ENCODE peak calls at places on chromosomes 1 and 21, in nine cellular contexts. W is ovary, B is mammary epithelial cell, L is left ventricle myocardium inferior, U is thoracic aorta, T is prostate gland, X is heart right ventricle, V is cardiac muscle cell, M is uterus. C is an unnamed sample.

GRCh38 chr21:33383056-33383888 is 19.9 kb upstream of the IFNGR2 start:
- DNase-seq in W (peak; percentile 74), B (peak; percentile 99), L (peak; percentile 60), U (no peak), T (peak; percentile 38), X (no peak), V (peak; percentile 6), M (peak; percentile 44), C (no peak)

GRCh38 chr1:19164274-19165015 is 45.6 kb downstream of the UBR4 start:
- DNase-seq in W (no peak), B (peak; percentile 13), L (no peak), U (no peak), T (no peak), X (no peak), V (no peak), M (no peak), C (no peak)

GRCh38 chr1:151583796-151584195 is 28.1 kb upstream of the SNX27 start:
- DNase-seq in W (no peak), B (no peak), L (no peak), U (no peak), T (no peak), X (no peak), V (no peak), M (no peak), C (no peak)

GRCh38 chr21:32070693-32071330 is 198.0 kb downstream of the HUNK start:
- DNase-seq in W (no peak), B (no peak), L (no peak), U (no peak), T (no peak), X (no peak), V (no peak), M (no peak), C (no peak)

GRCh38 chr1:147627435-147628110 is 42.8 kb downstream of the ACP6 start:
- DNase-seq in W (peak; percentile 59), B (peak; percentile 6), L (peak; percentile 35), U (no peak), T (peak; percentile 22), X (peak; percentile 41), V (peak; percentile 62), M (peak; percentile 43), C (peak; percentile 31)

GRCh38 chr1:37930246-37931142 is 16.4 kb downstream of the INPP5B start:
- DNase-seq in W (no peak), B (peak; percentile 27), L (peak; percentile 34), U (no peak), T (peak; percentile 23), X (no peak), V (peak; percentile 63), M (no peak), C (no peak)

GRCh38 chr1:23756676-23757075 is 13.4 kb downstream of the ELOA start:
- DNase-seq in W (no peak), B (peak; percentile 55), L (no peak), U (no peak), T (no peak), X (no peak), V (no peak), M (no peak), C (no peak)

GRCh38 chr1:31639543-31639942 is 5.1 kb downstream of the PEF1 start:
- DNase-seq in W (no peak), B (peak; percentile 76), L (no peak), U (no peak), T (no peak), X (no peak), V (no peak), M (no peak), C (no peak)

GRCh38 chr1:163357378-163357777 is 35.6 kb downstream of the NUF2 start:
- DNase-seq in W (no peak), B (no peak), L (no peak), U (no peak), T (no peak), X (no peak), V (peak; percentile 15), M (no peak), C (no peak)

GRCh38 chr1:145926706-145927072 is 595 bp downstream of the RBM8A start:
- DNase-seq in W (no peak), B (no peak), L (no peak), U (no peak), T (no peak), X (no peak), V (no peak), M (no peak), C (no peak)

GRCh38 chr1:107499139-107499744 is 358.4 kb downstream of the NTNG1 start:
- DNase-seq in W (no peak), B (no peak), L (no peak), U (no peak), T (no peak), X (no peak), V (no peak), M (no peak), C (no peak)

GRCh38 chr1:10943991-10944730 is 68.3 kb upstream of the TARDBP start:
- DNase-seq in W (no peak), B (no peak), L (no peak), U (no peak), T (peak; percentile 44), X (no peak), V (no peak), M (peak; percentile 22), C (no peak)

GRCh38 chr1:7972285-7972684 is 10.8 kb downstream of the PARK7 start:
- DNase-seq in W (no peak), B (no peak), L (no peak), U (no peak), T (no peak), X (no peak), V (no peak), M (no peak), C (no peak)

GRCh38 chr1:109089242-109090015 is 1.1 kb upstream of the TMEM167B start:
- DNase-seq in W (peak; percentile 55), B (peak; percentile 34), L (peak; percentile 58), U (no peak), T (peak; percentile 36), X (peak; percentile 64), V (peak; percentile 37), M (no peak), C (no peak)

GRCh38 chr1:58724483-58724882 is 24.6 kb upstream of the MYSM1 start:
- DNase-seq in W (no peak), B (no peak), L (no peak), U (no peak), T (no peak), X (no peak), V (no peak), M (no peak), C (no peak)

GRCh38 chr1:58722967-58723366 is 23.1 kb upstream of the MYSM1 start:
- DNase-seq in W (no peak), B (no peak), L (no peak), U (no peak), T (no peak), X (no peak), V (no peak), M (no peak), C (no peak)

GRCh38 chr1:58726581-58726980 is 26.7 kb upstream of the MYSM1 start:
- DNase-seq in W (no peak), B (no peak), L (no peak), U (no peak), T (no peak), X (no peak), V (no peak), M (no peak), C (no peak)

GRCh38 chr1:58732087-58732486 is 32.2 kb upstream of the MYSM1 start:
- DNase-seq in W (no peak), B (no peak), L (no peak), U (no peak), T (peak; percentile 31), X (no peak), V (no peak), M (no peak), C (no peak)

GRCh38 chr1:58727363-58727762 is 27.5 kb upstream of the MYSM1 start:
- DNase-seq in W (no peak), B (peak; percentile 98), L (no peak), U (no peak), T (peak; percentile 30), X (no peak), V (no peak), M (no peak), C (no peak)
- H3K4me1 ChIP-seq in W (peaks cover under 1% of the 10 kb centered on the region), B (peaks cover 30% of the 10 kb centered on the region), L (peaks cover 9% of the 10 kb centered on the region), U (peaks cover 5% of the 10 kb centered on the region), T (no peaks in the 10 kb centered on the region), X (no peaks in the 10 kb centered on the region), V (no peaks in the 10 kb centered on the region), M (no peaks in the 10 kb centered on the region), C (peaks cover 1% of the 10 kb centered on the region)

GRCh38 chr1:236027096-236027495 is 37.8 kb downstream of the NID1 start:
- DNase-seq in W (no peak), B (no peak), L (no peak), U (no peak), T (no peak), X (no peak), V (no peak), M (no peak), C (no peak)
- H3K36me3 ChIP-seq in W (no peaks in the 10 kb centered on the region), B (no peaks in the 10 kb centered on the region), L (peaks cover 100% of the 10 kb centered on the region), U (peaks cover 49% of the 10 kb centered on the region), T (peaks cover 9% of the 10 kb centered on the region), X (peaks cover 98% of the 10 kb centered on the region), V (peaks cover 7% of the 10 kb centered on the region), M (no peaks in the 10 kb centered on the region), C (peaks cover 6% of the 10 kb centered on the region)

DNA sequence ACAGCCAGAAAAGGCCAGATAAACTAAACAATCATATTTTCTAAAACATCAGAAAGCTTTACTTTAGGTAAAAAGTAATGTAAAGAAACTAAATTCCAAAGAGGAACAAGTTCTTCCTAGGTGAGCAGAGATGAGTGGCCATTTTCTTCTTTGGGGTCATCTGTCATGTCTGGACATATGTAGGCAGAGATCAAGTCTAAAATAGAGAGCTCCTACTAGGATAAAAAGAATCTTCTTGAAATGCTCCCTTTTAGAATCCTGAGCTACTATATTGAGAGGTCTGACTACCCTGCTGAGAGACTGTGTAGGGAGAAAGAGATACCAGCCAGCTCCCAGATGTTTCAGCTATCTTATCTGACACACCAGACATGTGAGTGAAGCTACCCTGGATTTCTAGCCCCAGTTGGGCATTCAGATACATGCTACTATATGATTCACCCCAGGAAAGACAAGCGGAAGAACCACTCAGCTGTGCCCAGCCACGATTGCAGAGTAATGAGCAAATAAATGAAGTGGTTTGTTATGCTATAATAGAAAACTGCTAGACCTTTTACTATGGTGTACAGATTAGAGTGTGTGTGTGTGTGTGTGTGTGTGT is 80.1 kb downstream of the TTLL7 start:
- DNase-seq in W (no peak), B (no peak), L (no peak), U (no peak), T (no peak), X (no peak), V (no peak), M (no peak), C (no peak)
- H3K4me1 ChIP-seq in W (no peaks in the 10 kb centered on the region), B (no peaks in the 10 kb centered on the region), L (no peaks in the 10 kb centered on the region), U (no peaks in the 10 kb centered on the region), T (no peaks in the 10 kb centered on the region), X (no peaks in the 10 kb centered on the region), V (peaks cover 6% of the 10 kb centered on the region), M (no peaks in the 10 kb centered on the region), C (no peaks in the 10 kb centered on the region)

DNA sequence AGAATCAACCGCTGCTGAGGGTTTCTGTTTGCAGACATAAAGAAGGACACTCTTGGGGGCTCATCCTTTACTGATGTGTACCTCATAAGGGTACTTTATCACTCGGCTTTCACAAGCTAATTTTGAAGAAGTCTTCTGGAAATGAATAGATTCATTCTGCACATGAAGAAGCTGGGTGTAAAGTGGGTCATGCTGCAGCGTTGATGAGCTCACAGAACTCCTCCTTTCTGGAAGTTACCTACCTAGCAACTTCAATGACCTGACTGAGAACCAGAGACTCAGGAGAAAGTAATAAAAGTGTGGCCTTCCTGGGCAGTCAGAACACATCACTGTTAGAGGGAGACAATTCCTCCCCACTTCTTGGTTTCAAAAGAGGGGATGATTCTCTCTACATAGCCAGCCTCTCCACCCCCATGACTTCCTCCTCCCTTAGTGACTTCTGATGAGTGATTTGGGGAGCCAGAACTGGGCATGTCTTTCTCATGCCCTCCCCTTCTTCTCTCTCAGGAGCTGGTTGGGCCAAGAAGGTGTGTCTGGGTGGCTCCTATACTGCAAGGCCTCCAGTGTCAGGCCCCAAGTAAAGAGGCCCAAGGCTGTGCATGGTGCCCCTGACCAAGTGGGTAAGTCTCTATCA is 27.0 kb downstream of the PCNX2 start:
- DNase-seq in W (no peak), B (no peak), L (no peak), U (no peak), T (no peak), X (no peak), V (no peak), M (no peak), C (no peak)
- H3K36me3 ChIP-seq in W (no peaks in the 10 kb centered on the region), B (no peaks in the 10 kb centered on the region), L (no peaks in the 10 kb centered on the region), U (no peaks in the 10 kb centered on the region), T (no peaks in the 10 kb centered on the region), X (no peaks in the 10 kb centered on the region), V (no peaks in the 10 kb centered on the region), M (no peaks in the 10 kb centered on the region), C (no peaks in the 10 kb centered on the region)

C was measured in iPS DF 6.9.